ENCODE peak calls at places on chromosomes 13 and 19, in nine cellular contexts. One of them, this sample, is unnamed.

GRCh38 chr13:97781891-97782305 is 171.6 kb upstream of the IPO5 start:
- DNase-seq in lower leg skin: no peak
- DNase-seq in cardiac fibroblast: peak
- DNase-seq in stomach: no peak
- DNase-seq in tibial nerve: no peak
- DNase-seq in fibroblast of lung: no peak
- DNase-seq in astrocyte of the spinal cord: peak
- DNase-seq in NB4: peak
- DNase-seq in body of pancreas: no peak
- DNase-seq in this sample: no peak

GRCh38 chr19:38412961-38413360 is 10.1 kb downstream of the FAM98C start:
- DNase-seq in lower leg skin: no peak
- DNase-seq in cardiac fibroblast: no peak
- DNase-seq in stomach: no peak
- DNase-seq in tibial nerve: no peak
- DNase-seq in fibroblast of lung: no peak
- DNase-seq in astrocyte of the spinal cord: no peak
- DNase-seq in NB4: no peak
- DNase-seq in body of pancreas: no peak
- DNase-seq in this sample: no peak

GRCh38 chr13:72990883-72991282 is 67.9 kb upstream of the KLF5 start:
- DNase-seq in lower leg skin: no peak
- DNase-seq in cardiac fibroblast: no peak
- DNase-seq in stomach: no peak
- DNase-seq in tibial nerve: no peak
- DNase-seq in fibroblast of lung: peak
- DNase-seq in astrocyte of the spinal cord: no peak
- DNase-seq in NB4: no peak
- DNase-seq in body of pancreas: no peak
- DNase-seq in this sample: no peak

GRCh38 chr19:3389446-3389778 is 23.0 kb downstream of the NFIC start:
- DNase-seq in lower leg skin: no peak
- DNase-seq in cardiac fibroblast: no peak
- DNase-seq in stomach: no peak
- DNase-seq in tibial nerve: no peak
- DNase-seq in fibroblast of lung: no peak
- DNase-seq in astrocyte of the spinal cord: no peak
- DNase-seq in NB4: no peak
- DNase-seq in body of pancreas: no peak
- DNase-seq in this sample: no peak

GRCh38 chr13:76225815-76226489 is 589.8 kb downstream of the LMO7 start:
- DNase-seq in lower leg skin: no peak
- DNase-seq in cardiac fibroblast: peak
- DNase-seq in stomach: no peak
- DNase-seq in tibial nerve: no peak
- DNase-seq in fibroblast of lung: peak
- DNase-seq in astrocyte of the spinal cord: peak
- DNase-seq in NB4: no peak
- DNase-seq in body of pancreas: no peak
- DNase-seq in this sample: no peak

GRCh38 chr19:46761418-46761831 is 15.2 kb upstream of the STRN4 start:
- DNase-seq in lower leg skin: no peak
- DNase-seq in cardiac fibroblast: no peak
- DNase-seq in stomach: no peak
- DNase-seq in tibial nerve: no peak
- DNase-seq in fibroblast of lung: peak
- DNase-seq in astrocyte of the spinal cord: peak
- DNase-seq in NB4: no peak
- DNase-seq in body of pancreas: no peak
- DNase-seq in this sample: no peak

GRCh38 chr13:98959775-98960325 is 18.0 kb downstream of the DOCK9 start:
- DNase-seq in lower leg skin: peak
- DNase-seq in cardiac fibroblast: no peak
- DNase-seq in stomach: no peak
- DNase-seq in tibial nerve: no peak
- DNase-seq in fibroblast of lung: no peak
- DNase-seq in astrocyte of the spinal cord: no peak
- DNase-seq in NB4: no peak
- DNase-seq in body of pancreas: no peak
- DNase-seq in this sample: no peak

GRCh38 chr13:93496985-93497673 is 270.5 kb downstream of the GPC6 start:
- DNase-seq in lower leg skin: no peak
- DNase-seq in cardiac fibroblast: no peak
- DNase-seq in stomach: no peak
- DNase-seq in tibial nerve: no peak
- DNase-seq in fibroblast of lung: peak
- DNase-seq in astrocyte of the spinal cord: no peak
- DNase-seq in NB4: no peak
- DNase-seq in body of pancreas: no peak
- DNase-seq in this sample: peak

GRCh38 chr19:13002389-13002898 is 7.2 kb downstream of the NFIX start:
- DNase-seq in lower leg skin: no peak
- DNase-seq in cardiac fibroblast: no peak
- DNase-seq in stomach: peak
- DNase-seq in tibial nerve: no peak
- DNase-seq in fibroblast of lung: no peak
- DNase-seq in astrocyte of the spinal cord: no peak
- DNase-seq in NB4: no peak
- DNase-seq in body of pancreas: no peak
- DNase-seq in this sample: no peak

GRCh38 chr19:29526730-29527499 is 1.1 kb downstream of the VSTM2B start:
- DNase-seq in lower leg skin: no peak
- DNase-seq in cardiac fibroblast: no peak
- DNase-seq in stomach: no peak
- DNase-seq in tibial nerve: no peak
- DNase-seq in fibroblast of lung: no peak
- DNase-seq in astrocyte of the spinal cord: no peak
- DNase-seq in NB4: peak
- DNase-seq in body of pancreas: no peak
- DNase-seq in this sample: no peak

GRCh38 chr13:101026736-101027398 is 352.3 kb upstream of the TMTC4 start:
- DNase-seq in lower leg skin: no peak
- DNase-seq in cardiac fibroblast: no peak
- DNase-seq in stomach: no peak
- DNase-seq in tibial nerve: no peak
- DNase-seq in fibroblast of lung: no peak
- DNase-seq in astrocyte of the spinal cord: no peak
- DNase-seq in NB4: no peak
- DNase-seq in body of pancreas: no peak
- DNase-seq in this sample: no peak

GRCh38 chr19:41521860-41522555 is 54.0 kb upstream of the CEACAM21 start:
- DNase-seq in lower leg skin: no peak
- DNase-seq in cardiac fibroblast: no peak
- DNase-seq in stomach: no peak
- DNase-seq in tibial nerve: no peak
- DNase-seq in fibroblast of lung: no peak
- DNase-seq in astrocyte of the spinal cord: no peak
- DNase-seq in NB4: peak
- DNase-seq in body of pancreas: no peak
- DNase-seq in this sample: no peak

GRCh38 chr19:7873304-7874079 is 698 bp downstream of the PRR36 start:
- DNase-seq in lower leg skin: no peak
- DNase-seq in cardiac fibroblast: no peak
- DNase-seq in stomach: no peak
- DNase-seq in tibial nerve: no peak
- DNase-seq in fibroblast of lung: no peak
- DNase-seq in astrocyte of the spinal cord: no peak
- DNase-seq in NB4: no peak
- DNase-seq in body of pancreas: no peak
- DNase-seq in this sample: no peak
- H3K4me3 ChIP-seq in lower leg skin: no peak
- H3K4me3 ChIP-seq in cardiac fibroblast: no peak
- H3K4me3 ChIP-seq in stomach: peak
- H3K4me3 ChIP-seq in tibial nerve: no peak
- H3K4me3 ChIP-seq in fibroblast of lung: no peak
- H3K4me3 ChIP-seq in astrocyte of the spinal cord: no peak
- H3K4me3 ChIP-seq in NB4: no peak
- H3K4me3 ChIP-seq in body of pancreas: no peak
- H3K4me3 ChIP-seq in this sample: peak

GRCh38 chr19:34573226-34573864 is 91.8 kb downstream of the WTIP start:
- DNase-seq in lower leg skin: peak
- DNase-seq in cardiac fibroblast: no peak
- DNase-seq in stomach: peak
- DNase-seq in tibial nerve: no peak
- DNase-seq in fibroblast of lung: no peak
- DNase-seq in astrocyte of the spinal cord: no peak
- DNase-seq in NB4: no peak
- DNase-seq in body of pancreas: peak
- DNase-seq in this sample: no peak

GRCh38 chr19:34576292-34576691 is 94.7 kb downstream of the WTIP start:
- DNase-seq in lower leg skin: peak
- DNase-seq in cardiac fibroblast: no peak
- DNase-seq in stomach: no peak
- DNase-seq in tibial nerve: no peak
- DNase-seq in fibroblast of lung: no peak
- DNase-seq in astrocyte of the spinal cord: no peak
- DNase-seq in NB4: no peak
- DNase-seq in body of pancreas: no peak
- DNase-seq in this sample: no peak

GRCh38 chr19:34575206-34575605 is 93.6 kb downstream of the WTIP start:
- DNase-seq in lower leg skin: peak
- DNase-seq in cardiac fibroblast: no peak
- DNase-seq in stomach: no peak
- DNase-seq in tibial nerve: no peak
- DNase-seq in fibroblast of lung: no peak
- DNase-seq in astrocyte of the spinal cord: no peak
- DNase-seq in NB4: no peak
- DNase-seq in body of pancreas: no peak
- DNase-seq in this sample: no peak

GRCh38 chr19:34577056-34577455 is 95.5 kb downstream of the WTIP start:
- DNase-seq in lower leg skin: no peak
- DNase-seq in cardiac fibroblast: no peak
- DNase-seq in stomach: no peak
- DNase-seq in tibial nerve: no peak
- DNase-seq in fibroblast of lung: no peak
- DNase-seq in astrocyte of the spinal cord: no peak
- DNase-seq in NB4: no peak
- DNase-seq in body of pancreas: no peak
- DNase-seq in this sample: no peak

GRCh38 chr19:34574704-34575103 is 93.1 kb downstream of the WTIP start:
- DNase-seq in lower leg skin: no peak
- DNase-seq in cardiac fibroblast: no peak
- DNase-seq in stomach: no peak
- DNase-seq in tibial nerve: no peak
- DNase-seq in fibroblast of lung: no peak
- DNase-seq in astrocyte of the spinal cord: no peak
- DNase-seq in NB4: peak
- DNase-seq in body of pancreas: no peak
- DNase-seq in this sample: no peak
- TF ChIP-seq CTCF in lower leg skin: no peak
- TF ChIP-seq CTCF in cardiac fibroblast: no peak
- TF ChIP-seq CTCF in stomach: no peak
- TF ChIP-seq CTCF in tibial nerve: no peak
- TF ChIP-seq CTCF in fibroblast of lung: no peak
- TF ChIP-seq CTCF in astrocyte of the spinal cord: no peak
- TF ChIP-seq CTCF in NB4: no peak
- TF ChIP-seq CTCF in body of pancreas: no peak
- TF ChIP-seq CTCF in this sample: no peak

DNA sequence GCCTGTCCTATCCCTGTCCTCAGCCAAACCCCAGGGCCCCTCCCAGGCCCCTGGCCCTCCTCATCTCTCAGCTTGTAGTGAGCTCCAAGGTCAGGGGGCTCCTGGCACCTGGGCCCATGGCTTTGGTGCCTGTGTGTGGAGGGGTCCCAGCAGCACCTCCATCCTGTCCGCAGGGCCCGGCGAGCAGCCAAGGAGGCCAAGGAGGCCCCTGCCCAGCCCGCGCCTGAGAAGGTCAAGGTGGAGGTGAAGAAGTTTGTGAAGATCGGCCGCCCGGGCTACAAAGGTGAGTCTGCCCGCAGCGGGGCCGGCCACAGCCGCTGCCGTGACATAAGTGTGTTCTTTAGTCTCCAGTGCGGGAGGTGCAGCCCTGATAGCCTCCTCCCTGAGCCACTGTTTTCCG is 3.9 kb upstream of the AMH start:
- DNase-seq in lower leg skin: no peak
- DNase-seq in cardiac fibroblast: no peak
- DNase-seq in stomach: no peak
- DNase-seq in tibial nerve: no peak
- DNase-seq in fibroblast of lung: no peak
- DNase-seq in astrocyte of the spinal cord: no peak
- DNase-seq in NB4: no peak
- DNase-seq in body of pancreas: no peak
- DNase-seq in this sample: no peak
- H3K4me3 ChIP-seq in lower leg skin: no peak
- H3K4me3 ChIP-seq in cardiac fibroblast: no peak
- H3K4me3 ChIP-seq in stomach: no peak
- H3K4me3 ChIP-seq in tibial nerve: no peak
- H3K4me3 ChIP-seq in fibroblast of lung: no peak
- H3K4me3 ChIP-seq in astrocyte of the spinal cord: no peak
- H3K4me3 ChIP-seq in NB4: no peak
- H3K4me3 ChIP-seq in body of pancreas: no peak
- H3K4me3 ChIP-seq in this sample: no peak

GRCh38 chr13:104799152-104799551 is 1732.9 kb upstream of the SLC10A2 start:
- DNase-seq in lower leg skin: no peak
- DNase-seq in cardiac fibroblast: no peak
- DNase-seq in stomach: no peak
- DNase-seq in tibial nerve: no peak
- DNase-seq in fibroblast of lung: no peak
- DNase-seq in astrocyte of the spinal cord: no peak
- DNase-seq in NB4: no peak
- DNase-seq in body of pancreas: no peak
- DNase-seq in this sample: no peak
- TF ChIP-seq CTCF in lower leg skin: no peak
- TF ChIP-seq CTCF in cardiac fibroblast: no peak
- TF ChIP-seq CTCF in stomach: no peak
- TF ChIP-seq CTCF in tibial nerve: no peak
- TF ChIP-seq CTCF in fibroblast of lung: no peak
- TF ChIP-seq CTCF in astrocyte of the spinal cord: no peak
- TF ChIP-seq CTCF in NB4: no peak
- TF ChIP-seq CTCF in body of pancreas: no peak
- TF ChIP-seq CTCF in this sample: no peak